ENCODE peak calls at places on chromosomes 11 and 22, in five cellular contexts. H, M, P, B and U are unnamed samples.
A peak's percentile ranks its signal among the peaks of the same experiment; 100 is the strongest.

GRCh38 chr11:76666408-76666807 is 4.1 kb downstream of the LRRC32 start:
- DNase-seq in P (peak; percentile 84), M (no peak), B (peak; percentile 60), H (no peak), U (no peak)

GRCh38 chr11:22512457-22512856 is 113.2 kb downstream of the FANCF start:
- DNase-seq in P (no peak), H (no peak), B (no peak), M (no peak), U (no peak)

GRCh38 chr22:18056802-18057474 is 20.9 kb upstream of the PEX26 start:
- DNase-seq in P (no peak), M (no peak), H (no peak), B (no peak), U (no peak)

GRCh38 chr11:115613986-115614625 is 109.9 kb upstream of the CADM1 start:
- DNase-seq in P (no peak), M (peak; percentile 53), B (peak; percentile 15), H (no peak), U (peak; percentile 59)

GRCh38 chr11:86355256-86355655 is 19.4 kb upstream of the CCDC81 start:
- DNase-seq in M (no peak), P (no peak), B (no peak), H (no peak), U (no peak)

GRCh38 chr22:27057717-27058116 is 400.3 kb downstream of the MIAT start:
- DNase-seq in P (no peak), B (no peak), H (no peak), M (no peak), U (no peak)

GRCh38 chr11:106133529-106133928 is 56.1 kb downstream of the AASDHPPT start:
- DNase-seq in P (no peak), H (no peak), M (no peak), B (no peak), U (no peak)

GRCh38 chr11:74278103-74278502 is 33.3 kb downstream of the P4HA3 start:
- DNase-seq in M (no peak), H (no peak), B (no peak), P (no peak), U (no peak)

GRCh38 chr11:65414776-65415498 is 7.7 kb upstream of the NEAT1 start:
- DNase-seq in B (no peak), P (peak; percentile 71), M (no peak), H (no peak), U (no peak)

GRCh38 chr22:39267966-39268365 is 23.2 kb upstream of the PDGFB start:
- DNase-seq in P (no peak), B (no peak), M (no peak), H (no peak), U (no peak)

GRCh38 chr22:39270280-39270679 is 25.5 kb upstream of the PDGFB start:
- DNase-seq in P (no peak), H (no peak), B (no peak), M (no peak), U (no peak)

GRCh38 chr22:39268645-39269044 is 23.9 kb upstream of the PDGFB start:
- DNase-seq in P (no peak), B (no peak), H (no peak), M (no peak), U (no peak)

GRCh38 chr22:39270792-39271191 is 26.0 kb upstream of the PDGFB start:
- DNase-seq in H (no peak), P (no peak), M (no peak), B (no peak), U (no peak)

DNA sequence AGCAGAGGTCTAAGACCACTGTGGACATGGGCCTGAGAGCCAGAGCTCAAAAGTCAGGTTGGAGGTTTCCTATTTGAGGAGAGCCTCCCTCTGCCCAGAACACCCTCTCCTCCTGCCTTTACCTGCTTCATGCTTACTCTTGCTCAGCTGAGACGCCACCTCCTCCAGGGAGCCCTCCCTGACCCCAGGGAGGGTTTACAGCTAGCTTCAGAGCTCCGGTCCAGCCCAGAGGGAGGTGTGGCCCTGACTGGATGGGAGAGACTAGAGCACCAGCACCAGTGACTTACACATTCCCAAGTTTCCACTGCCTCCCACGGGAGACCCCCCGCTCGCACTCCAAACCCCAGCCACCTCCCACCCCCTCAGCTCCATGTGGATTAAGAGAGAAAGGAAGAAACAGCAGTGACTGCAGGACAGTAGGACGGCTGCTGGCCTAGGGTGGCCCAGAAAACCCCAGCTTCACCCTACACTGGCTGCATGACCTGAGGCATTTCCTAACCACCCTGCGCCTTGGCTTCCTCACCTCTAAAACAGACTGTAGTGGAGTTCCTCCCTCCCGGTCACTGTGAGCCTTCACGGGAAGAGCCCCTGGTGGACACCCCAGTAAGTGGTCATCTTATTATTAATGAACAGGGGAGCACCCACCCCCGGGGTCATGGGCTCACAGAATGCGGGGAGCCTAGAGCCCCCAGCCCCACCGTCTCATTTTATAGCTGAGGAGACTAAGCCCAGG is 24.5 kb upstream of the PDGFB start:
- DNase-seq in M (no peak), P (no peak), B (no peak), H (no peak), U (no peak)
- TF ChIP-seq CTCF in M (peak; percentile 6), P (no peak), B (no peak), H (no peak), U (no peak)

DNA sequence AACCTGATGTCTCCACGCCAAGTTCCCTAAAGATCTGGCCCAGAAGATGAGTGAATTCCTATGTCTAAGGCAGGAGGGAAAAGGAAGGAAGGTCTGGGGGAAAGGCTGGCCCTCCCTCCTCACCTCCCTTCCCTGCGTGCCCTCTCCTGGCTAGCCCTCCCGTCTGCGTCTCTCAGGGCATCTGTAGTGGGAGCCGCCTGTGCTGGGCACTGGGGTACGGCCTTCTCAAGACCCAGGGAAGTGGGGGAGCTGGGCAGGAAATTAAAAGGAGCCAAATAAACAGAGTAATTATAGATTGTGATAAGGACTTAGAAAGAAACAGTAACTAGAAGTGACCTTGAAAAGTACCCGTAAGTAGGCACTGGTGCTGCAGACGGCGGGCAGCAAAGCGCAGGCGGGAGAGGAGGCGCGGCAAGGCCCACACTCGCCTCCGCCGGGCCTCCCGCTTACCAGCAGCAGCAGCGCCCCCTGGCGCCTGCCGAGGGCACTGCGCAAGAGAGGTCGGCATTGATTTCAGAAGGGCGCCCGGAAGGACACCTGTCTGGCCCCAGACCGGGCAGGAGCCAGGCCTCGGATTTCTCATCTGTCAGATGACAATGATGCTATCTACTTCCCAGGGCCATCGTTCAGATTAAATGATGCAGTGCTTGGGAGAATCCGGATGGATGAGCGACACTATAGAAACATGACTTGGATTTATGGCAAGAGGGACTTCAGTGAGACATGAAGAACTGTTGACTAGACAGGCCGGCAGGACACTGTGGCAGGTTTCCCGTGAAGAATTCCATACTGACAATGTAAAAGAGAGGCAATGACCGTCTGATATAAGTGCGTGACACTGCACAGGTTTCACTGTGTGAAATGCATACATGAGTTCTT is 7.3 kb downstream of the KCNJ1 start:
- DNase-seq in P (no peak), H (peak; percentile 84), B (peak; percentile 69), M (peak; percentile 23), U (no peak)
- H3K27ac ChIP-seq in P (no peak overlapping the region), H (no peak overlapping the region), B (no peak overlapping the region), M (no peak overlapping the region), U (no peak overlapping the region)

GRCh38 chr11:91373497-91373896 is 851.1 kb upstream of the FAT3 start:
- DNase-seq in P (no peak), M (no peak), B (no peak), H (no peak), U (no peak)
- TF ChIP-seq CTCF in P (no peak), M (peak; percentile 33), B (no peak), H (no peak), U (no peak)

GRCh38 chr11:130037058-130037457 is 32.6 kb upstream of the APLP2 start:
- DNase-seq in P (no peak), H (no peak), M (peak; percentile 70), B (no peak), U (no peak)
- H3K27ac ChIP-seq in P (no peak overlapping the region), H (no peak overlapping the region), M (no peak overlapping the region), B (no peak overlapping the region), U (no peak overlapping the region)

DNA sequence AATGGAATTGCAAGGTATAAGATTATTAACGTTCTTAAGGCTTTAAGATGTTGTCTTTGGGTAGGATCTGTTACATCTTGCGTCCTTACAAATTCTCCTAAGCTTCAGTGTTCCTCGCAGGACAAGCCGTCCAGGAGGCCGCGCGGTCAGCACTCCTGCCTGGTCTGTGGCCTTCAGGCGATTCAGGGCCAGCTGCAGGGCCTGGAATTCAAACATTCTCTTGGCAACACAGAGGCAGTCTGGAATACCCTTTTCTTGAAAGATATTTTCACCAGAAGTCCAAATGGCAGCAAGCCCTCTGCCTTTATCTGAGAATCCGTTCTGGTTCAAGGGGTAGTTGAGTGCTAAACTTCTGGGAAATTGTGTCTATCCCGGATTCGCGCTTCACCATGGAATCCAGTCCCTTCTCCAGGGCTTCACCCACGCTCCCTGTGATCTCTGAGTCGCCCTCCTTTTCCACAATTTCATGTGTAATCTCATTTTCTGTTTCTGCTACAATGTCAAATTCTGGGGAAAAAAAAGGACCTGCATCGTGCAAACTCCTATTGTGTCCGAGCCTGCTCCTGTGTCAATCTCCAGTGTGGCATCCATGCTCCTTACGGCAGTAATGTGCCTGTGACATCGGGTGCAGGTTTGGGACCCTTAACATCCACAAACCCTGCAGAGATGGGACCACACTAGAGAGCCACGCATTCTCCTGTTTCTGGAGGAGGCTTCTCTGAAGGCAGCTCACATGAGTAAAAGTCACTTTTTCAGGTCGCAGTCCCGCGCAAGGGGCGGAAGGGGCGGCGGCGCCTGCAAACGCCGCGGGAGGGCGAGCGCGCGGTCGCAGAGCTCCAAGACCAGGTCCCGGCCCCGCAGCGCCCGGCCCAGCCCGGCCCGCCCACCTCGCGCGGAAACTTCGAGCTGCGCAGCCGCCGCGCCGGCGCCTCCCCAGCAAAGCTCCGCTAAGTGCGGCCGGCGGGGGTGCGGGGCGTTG is 25.3 kb upstream of the SORL1 start:
- DNase-seq in H (peak; percentile 56), B (peak; percentile 43), M (no peak), P (no peak), U (no peak)
- TF ChIP-seq CTCF in H (no peak), B (no peak), M (no peak), P (no peak), U (no peak)

DNA sequence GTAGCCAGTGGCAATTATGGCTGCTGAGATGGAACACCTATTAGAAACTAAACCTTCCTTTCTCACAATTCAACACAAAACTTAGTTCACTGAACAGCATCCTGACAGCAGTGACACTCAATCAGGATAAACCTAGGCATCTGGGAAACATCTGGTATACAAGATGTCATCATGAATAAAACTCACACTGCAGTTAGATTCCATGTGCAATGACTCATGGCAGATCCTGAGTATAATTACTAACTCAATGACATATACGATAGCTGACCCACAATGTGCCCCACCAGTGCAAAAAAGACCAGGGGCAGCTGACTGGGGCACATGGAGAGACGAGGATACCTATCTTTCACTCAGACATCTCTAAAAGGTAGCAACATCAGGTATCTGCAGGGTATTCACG is 17.7 kb downstream of the RBFOX2 start:
- DNase-seq in H (no peak), P (no peak), M (peak; percentile 76), B (no peak), U (peak; percentile 55)
- H3K27ac ChIP-seq in H (no peak overlapping the region), P (no peak overlapping the region), M (peak overlapping the region; percentile 31), B (no peak overlapping the region), U (peak overlapping the region; percentile 49)